ENCODE peak calls at places on chromosomes 16 and 17, in ten cellular contexts. U is NCI-H1048; Q is H4; O is ovary; B is WTC11; F is HFFc6; E is stomach; D is activated CD8-positive, alpha-beta T cell treated with anti-CD3 and anti-CD28 coated beads, Interleukin-2, amount 10 ng/mL, durations not matched to agents 7 days and 5 days; H is kidney; Y is NCI-H2081. V is an unnamed sample.

GRCh38 chr16:27335349-27336052 is 21.7 kb downstream of the IL4R start:
- DNase-seq in O (no peak), Q (no peak), Y (no peak), U (no peak), F (peak; percentile 84), B (no peak), H (no peak), D (no peak), E (no peak), V (no peak)

GRCh38 chr17:63137163-63137562 is 171.1 kb downstream of the TANC2 start:
- DNase-seq in Q (no peak), U (no peak), D (no peak), Y (no peak), H (no peak), B (no peak), O (no peak), F (no peak), E (no peak), V (no peak)

GRCh38 chr17:34305606-34306005 is 13.6 kb upstream of the CCL8 start:
- DNase-seq in H (no peak), U (no peak), F (no peak), Q (no peak), Y (no peak), D (no peak), B (no peak), O (no peak), E (no peak), V (no peak)

GRCh38 chr17:72387487-72387886 is 266.7 kb downstream of the SOX9 start:
- DNase-seq in E (no peak), B (no peak), U (no peak), H (no peak), Q (peak; percentile 94), O (no peak), D (no peak), Y (no peak), F (peak; percentile 83), V (no peak)

GRCh38 chr17:20920813-20921199 is 122.0 kb downstream of the USP22 start:
- DNase-seq in Y (no peak), Q (peak; percentile 65), H (no peak), B (no peak), D (no peak), O (no peak), U (no peak), F (no peak), E (no peak), V (no peak)

GRCh38 chr17:15303851-15304250 is 37.5 kb downstream of the TEKT3 start:
- DNase-seq in O (no peak), E (no peak), F (no peak), D (no peak), Q (no peak), B (no peak), Y (no peak), H (no peak), U (no peak), V (no peak)

GRCh38 chr16:76800196-76800595 is 390.8 kb upstream of the MON1B start:
- DNase-seq in D (no peak), E (no peak), F (no peak), U (no peak), Q (peak; percentile 29), H (no peak), O (no peak), Y (no peak), B (no peak), V (no peak)

GRCh38 chr16:15653227-15653626 is 3.2 kb downstream of the NDE1 start:
- DNase-seq in F (peak; percentile 69), B (no peak), Y (no peak), D (no peak), Q (no peak), U (no peak), E (no peak), O (no peak), H (no peak), V (no peak)

GRCh38 chr16:81405702-81406113 is 38.9 kb upstream of the CMIP start:
- DNase-seq in E (peak; percentile 44), F (peak; percentile 79), D (no peak), Y (no peak), Q (peak; percentile 93), H (no peak), O (no peak), U (no peak), B (peak; percentile 36), V (no peak)

GRCh38 chr17:49035470-49036269 is 38.5 kb downstream of the IGF2BP1 start:
- DNase-seq in B (peak; percentile 88), D (peak; percentile 56), H (peak; percentile 81), U (no peak), F (no peak), O (no peak), E (peak; percentile 50), Q (peak; percentile 59), Y (peak; percentile 23), V (peak; percentile 33)

GRCh38 chr16:90057738-90058173 is 19.4 kb downstream of the PRDM7 start:
- DNase-seq in D (no peak), O (no peak), B (no peak), H (no peak), Q (no peak), Y (no peak), F (peak; percentile 69), U (no peak), E (no peak), V (no peak)

GRCh38 chr16:54194008-54194731 is 92.4 kb downstream of the IRX3 start:
- DNase-seq in F (no peak), D (no peak), Q (peak; percentile 45), E (peak; percentile 58), U (no peak), O (peak; percentile 55), Y (no peak), H (peak; percentile 94), B (peak; percentile 36), V (no peak)

GRCh38 chr16:56617212-56618085 is 8.1 kb upstream of the MT1E start:
- DNase-seq in F (no peak), Y (no peak), D (peak; percentile 82), H (peak; percentile 93), E (peak; percentile 80), O (peak; percentile 74), U (no peak), B (peak; percentile 66), Q (no peak), V (peak; percentile 66)

GRCh38 chr16:78122774-78123315 is 23.4 kb downstream of the WWOX start:
- DNase-seq in O (peak; percentile 26), F (peak; percentile 60), B (no peak), H (no peak), U (peak; percentile 38), E (no peak), D (no peak), Y (peak; percentile 57), Q (peak; percentile 32), V (no peak)

GRCh38 chr16:64826374-64826773 is 295.5 kb downstream of the CDH11 start:
- DNase-seq in Y (no peak), U (no peak), B (no peak), D (no peak), E (no peak), Q (no peak), F (no peak), O (no peak), H (no peak), V (no peak)